ENCODE peak calls at places on chromosome 1, in four cellular contexts. R is mucosa of descending colon, A is HCT116, E is tibial nerve. O is an unnamed sample.

GRCh38 chr1:93631626-93632365 is 49.8 kb downstream of the BCAR3 start:
- DNase-seq in R (peak; percentile 24), A (no peak), E (no peak), O (no peak)

GRCh38 chr1:224237094-224237881 is 54.2 kb downstream of the DEGS1 start:
- DNase-seq in A (no peak), R (no peak), E (no peak), O (no peak)

GRCh38 chr1:36463773-36464604 is at the start of gene MRPS15:
- DNase-seq in E (peak; percentile 98), A (peak; percentile 88), R (peak; percentile 98), O (peak; percentile 88)

GRCh38 chr1:151661728-151662127 is 49.9 kb downstream of the SNX27 start:
- DNase-seq in R (no peak), E (no peak), A (no peak), O (no peak)

GRCh38 chr1:73673980-73674379 is 524.0 kb downstream of the LRRIQ3 start:
- DNase-seq in R (no peak), A (no peak), E (no peak), O (no peak)

GRCh38 chr1:112144738-112145426 is 155.4 kb upstream of the KCND3 start:
- DNase-seq in A (no peak), E (no peak), R (no peak), O (no peak)

GRCh38 chr1:158506369-158506987 is 34.5 kb downstream of the OR10R2 start:
- DNase-seq in R (peak; percentile 47), A (no peak), E (peak; percentile 33), O (peak; percentile 4)

GRCh38 chr1:110265186-110265585 is 55.1 kb downstream of the KCNC4 start:
- DNase-seq in A (no peak), E (no peak), R (no peak), O (no peak)

GRCh38 chr1:110449661-110450651 is 993 bp upstream of the PROK1 start:
- DNase-seq in A (no peak), E (no peak), R (no peak), O (no peak)

GRCh38 chr1:161139765-161140164 is 7.3 kb upstream of the DEDD start:
- DNase-seq in A (no peak), R (peak; percentile 80), E (peak; percentile 72), O (peak; percentile 18)

GRCh38 chr1:27026621-27027574 is 14.2 kb upstream of the TENT5B start:
- DNase-seq in R (no peak), A (peak; percentile 48), E (no peak), O (no peak)

GRCh38 chr1:48061162-48062136 is 64.3 kb upstream of the TRABD2B start:
- DNase-seq in A (peak; percentile 45), E (peak; percentile 86), R (peak; percentile 84), O (no peak)

GRCh38 chr1:202159534-202160371 is 649 bp downstream of the PTPN7 start:
- DNase-seq in E (no peak), R (peak; percentile 55), A (no peak), O (peak; percentile 59)

GRCh38 chr1:243396876-243397275 is 141.0 kb downstream of the SDCCAG8 start:
- DNase-seq in A (no peak), E (no peak), R (no peak), O (no peak)

GRCh38 chr1:94801919-94802546 is 18.1 kb upstream of the SLC44A3 start:
- DNase-seq in A (peak; percentile 68), R (peak; percentile 31), E (no peak), O (no peak)

GRCh38 chr1:43214465-43215444 is 42.6 kb downstream of the CFAP57 start:
- DNase-seq in R (no peak), E (no peak), A (no peak), O (no peak)

GRCh38 chr1:67645495-67646144 is 39.4 kb upstream of the GADD45A start:
- DNase-seq in A (no peak), E (peak; percentile 69), R (peak; percentile 72), O (no peak)

GRCh38 chr1:206074839-206075238 is 21.9 kb downstream of the RHEX start:
- DNase-seq in E (no peak), R (no peak), A (no peak), O (no peak)

GRCh38 chr1:921011-921837 is 2.5 kb upstream of the SAMD11 start:
- DNase-seq in A (peak; percentile 59), R (peak; percentile 79), E (no peak), O (peak; percentile 31)

GRCh38 chr1:159896086-159896930 is 3.7 kb downstream of the CFAP45 start:
- DNase-seq in R (no peak), E (no peak), A (no peak), O (no peak)

GRCh38 chr1:192544983-192545393 is 30.6 kb upstream of the RGS1 start:
- DNase-seq in A (no peak), R (no peak), E (no peak), O (peak; percentile 27)

DNA sequence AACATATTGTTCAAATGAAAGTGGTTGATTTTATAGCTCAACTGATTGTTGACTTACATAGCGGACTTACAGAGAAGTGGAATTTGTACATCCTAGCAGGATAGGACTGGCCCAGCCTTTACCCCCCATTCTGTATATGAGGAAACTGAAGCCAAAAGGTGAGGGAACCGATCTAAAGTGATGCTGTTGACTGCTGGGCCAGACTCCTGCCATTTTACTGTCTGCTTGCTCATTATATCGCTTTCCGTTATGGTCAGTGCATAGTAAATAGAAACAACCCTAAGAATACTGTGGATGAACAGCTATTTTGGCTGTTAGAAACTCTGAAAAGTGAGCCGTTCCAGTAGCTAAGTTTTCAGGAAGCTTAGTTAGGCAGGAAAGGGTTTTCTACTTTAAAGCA is 31.9 kb downstream of the PRDM2 start:
- DNase-seq in R (no peak), E (no peak), A (no peak), O (no peak)
- H3K4me3 ChIP-seq in R (no peak overlapping the region), E (no peak overlapping the region), A (no peak overlapping the region), O (no peak overlapping the region)

DNA sequence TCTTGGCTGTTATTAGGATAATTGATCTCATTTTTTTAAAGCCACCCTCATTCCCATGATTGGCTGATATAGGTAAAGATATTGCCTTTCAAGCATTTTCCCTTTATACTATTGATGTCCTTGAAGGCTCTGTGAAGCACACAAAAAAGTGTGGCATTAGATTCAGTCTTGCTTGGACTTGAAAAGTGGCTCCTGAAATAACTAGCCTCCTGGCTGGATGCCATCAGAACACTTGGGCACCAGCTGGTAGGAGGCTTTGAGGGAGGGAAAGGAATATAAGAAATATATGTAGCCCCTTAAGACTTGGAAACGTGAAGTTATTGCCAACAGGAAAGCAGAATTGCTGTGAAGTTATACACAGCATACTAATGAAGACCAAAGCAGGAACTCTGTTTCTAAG is 14.0 kb downstream of the MTR start:
- DNase-seq in E (no peak), A (no peak), R (peak; percentile 16), O (no peak)
- H3K4me1 ChIP-seq in E (no peaks in the 10 kb centered on the region), A (no peaks in the 10 kb centered on the region), R (no peaks in the 10 kb centered on the region), O (no peaks in the 10 kb centered on the region)

GRCh38 chr1:246978281-246978680 is 29.6 kb downstream of the ZNF695 start:
- DNase-seq in R (no peak), A (no peak), E (no peak), O (no peak)
- H3K9me3 ChIP-seq in R (peaks cover 63% of the 10 kb centered on the region), A (peaks cover 31% of the 10 kb centered on the region), E (no peaks in the 10 kb centered on the region), O (peaks cover 5% of the 10 kb centered on the region)

GRCh38 chr1:54944610-54945392 is 35.6 kb upstream of the TMEM61 start:
- DNase-seq in A (peak; percentile 83), E (peak; percentile 68), R (peak; percentile 84), O (peak; percentile 32)
- H3K4me3 ChIP-seq in A (peak overlapping the region; percentile 45), E (no peak overlapping the region), R (no peak overlapping the region), O (no peak overlapping the region)

O was measured in CD8-positive, alpha-beta memory T cell.